ENCODE peak calls at places on chromosome 9, in nine cellular contexts. One of them, this sample, is unnamed.
A peak's percentile ranks its signal among the peaks of the same experiment; 100 is the strongest.

GRCh38 chr9:132943677-132944293 is 631 bp downstream of the TSC1 start:
- DNase-seq in tibial artery: no peak
- DNase-seq in CD4-positive, alpha-beta T cell: no peak
- DNase-seq in GM12865: peak; percentile 24
- DNase-seq in Peyer's patch: no peak
- DNase-seq in cardiac muscle cell: no peak
- DNase-seq in endothelial cell: no peak
- DNase-seq in kidney: no peak
- DNase-seq in fibroblast of lung: no peak
- DNase-seq in this sample: no peak

GRCh38 chr9:129194222-129194621 is 16.2 kb upstream of the IER5L start:
- DNase-seq in GM12865: no peak
- DNase-seq in endothelial cell: no peak
- DNase-seq in fibroblast of lung: no peak
- DNase-seq in cardiac muscle cell: no peak
- DNase-seq in kidney: no peak
- DNase-seq in Peyer's patch: no peak
- DNase-seq in CD4-positive, alpha-beta T cell: no peak
- DNase-seq in tibial artery: no peak
- DNase-seq in this sample: no peak

GRCh38 chr9:33476503-33476902 is 2.8 kb upstream of the NOL6 start:
- DNase-seq in kidney: no peak
- DNase-seq in fibroblast of lung: no peak
- DNase-seq in CD4-positive, alpha-beta T cell: no peak
- DNase-seq in Peyer's patch: no peak
- DNase-seq in GM12865: no peak
- DNase-seq in endothelial cell: no peak
- DNase-seq in cardiac muscle cell: no peak
- DNase-seq in tibial artery: no peak
- DNase-seq in this sample: no peak

GRCh38 chr9:37437616-37438015 is 15.1 kb downstream of the GRHPR start:
- DNase-seq in kidney: no peak
- DNase-seq in GM12865: no peak
- DNase-seq in fibroblast of lung: no peak
- DNase-seq in Peyer's patch: no peak
- DNase-seq in endothelial cell: no peak
- DNase-seq in cardiac muscle cell: no peak
- DNase-seq in CD4-positive, alpha-beta T cell: no peak
- DNase-seq in tibial artery: no peak
- DNase-seq in this sample: no peak

GRCh38 chr9:110030632-110031031 is 177.3 kb downstream of the C9orf152 start:
- DNase-seq in endothelial cell: no peak
- DNase-seq in GM12865: no peak
- DNase-seq in tibial artery: no peak
- DNase-seq in kidney: no peak
- DNase-seq in cardiac muscle cell: peak; percentile 43
- DNase-seq in CD4-positive, alpha-beta T cell: no peak
- DNase-seq in Peyer's patch: no peak
- DNase-seq in fibroblast of lung: peak; percentile 25
- DNase-seq in this sample: no peak

GRCh38 chr9:101485873-101486692 is 47.6 kb upstream of the RNF20 start:
- DNase-seq in GM12865: no peak
- DNase-seq in Peyer's patch: peak; percentile 64
- DNase-seq in endothelial cell: peak; percentile 47
- DNase-seq in CD4-positive, alpha-beta T cell: no peak
- DNase-seq in kidney: peak; percentile 76
- DNase-seq in fibroblast of lung: peak; percentile 45
- DNase-seq in cardiac muscle cell: peak; percentile 9
- DNase-seq in tibial artery: peak; percentile 69
- DNase-seq in this sample: no peak

GRCh38 chr9:36748322-36748899 is 175.7 kb downstream of the MELK start:
- DNase-seq in cardiac muscle cell: peak; percentile 75
- DNase-seq in kidney: no peak
- DNase-seq in Peyer's patch: no peak
- DNase-seq in tibial artery: no peak
- DNase-seq in endothelial cell: peak; percentile 82
- DNase-seq in fibroblast of lung: peak; percentile 47
- DNase-seq in GM12865: peak; percentile 38
- DNase-seq in CD4-positive, alpha-beta T cell: no peak
- DNase-seq in this sample: no peak

GRCh38 chr9:26750126-26750525 is 142.5 kb downstream of the CAAP1 start:
- DNase-seq in tibial artery: no peak
- DNase-seq in GM12865: no peak
- DNase-seq in fibroblast of lung: no peak
- DNase-seq in Peyer's patch: no peak
- DNase-seq in CD4-positive, alpha-beta T cell: no peak
- DNase-seq in kidney: no peak
- DNase-seq in endothelial cell: no peak
- DNase-seq in cardiac muscle cell: no peak
- DNase-seq in this sample: no peak

GRCh38 chr9:36140086-36141084 is 3.9 kb downstream of the GLIPR2 start:
- DNase-seq in Peyer's patch: no peak
- DNase-seq in cardiac muscle cell: no peak
- DNase-seq in GM12865: no peak
- DNase-seq in fibroblast of lung: no peak
- DNase-seq in CD4-positive, alpha-beta T cell: no peak
- DNase-seq in endothelial cell: no peak
- DNase-seq in tibial artery: no peak
- DNase-seq in kidney: no peak
- DNase-seq in this sample: no peak

GRCh38 chr9:35679766-35680330 is 6.1 kb downstream of the CA9 start:
- DNase-seq in fibroblast of lung: no peak
- DNase-seq in Peyer's patch: no peak
- DNase-seq in cardiac muscle cell: no peak
- DNase-seq in CD4-positive, alpha-beta T cell: no peak
- DNase-seq in GM12865: no peak
- DNase-seq in kidney: peak; percentile 29
- DNase-seq in endothelial cell: no peak
- DNase-seq in tibial artery: peak; percentile 73
- DNase-seq in this sample: no peak

GRCh38 chr9:132288371-132288770 is 66.4 kb downstream of the SETX start:
- DNase-seq in kidney: no peak
- DNase-seq in tibial artery: no peak
- DNase-seq in cardiac muscle cell: peak; percentile 41
- DNase-seq in CD4-positive, alpha-beta T cell: no peak
- DNase-seq in endothelial cell: no peak
- DNase-seq in Peyer's patch: no peak
- DNase-seq in fibroblast of lung: peak; percentile 65
- DNase-seq in GM12865: no peak
- DNase-seq in this sample: no peak

GRCh38 chr9:6443661-6444060 is 30.7 kb downstream of the UHRF2 start:
- DNase-seq in kidney: no peak
- DNase-seq in endothelial cell: no peak
- DNase-seq in tibial artery: no peak
- DNase-seq in GM12865: no peak
- DNase-seq in fibroblast of lung: no peak
- DNase-seq in Peyer's patch: no peak
- DNase-seq in cardiac muscle cell: no peak
- DNase-seq in CD4-positive, alpha-beta T cell: no peak
- DNase-seq in this sample: no peak

GRCh38 chr9:326667-327066 is 112.0 kb downstream of the DOCK8 start:
- DNase-seq in tibial artery: no peak
- DNase-seq in cardiac muscle cell: no peak
- DNase-seq in endothelial cell: no peak
- DNase-seq in fibroblast of lung: no peak
- DNase-seq in CD4-positive, alpha-beta T cell: no peak
- DNase-seq in GM12865: no peak
- DNase-seq in Peyer's patch: no peak
- DNase-seq in kidney: no peak
- DNase-seq in this sample: no peak
- TF ChIP-seq CTCF in tibial artery: no peak
- TF ChIP-seq CTCF in cardiac muscle cell: no peak
- TF ChIP-seq CTCF in endothelial cell: no peak
- TF ChIP-seq CTCF in fibroblast of lung: no peak
- TF ChIP-seq CTCF in CD4-positive, alpha-beta T cell: no peak
- TF ChIP-seq CTCF in GM12865: no peak
- TF ChIP-seq CTCF in Peyer's patch: no peak
- TF ChIP-seq CTCF in kidney: no peak
- TF ChIP-seq CTCF in this sample: no peak

GRCh38 chr9:23630488-23630887 is 195.6 kb downstream of the ELAVL2 start:
- DNase-seq in cardiac muscle cell: no peak
- DNase-seq in tibial artery: no peak
- DNase-seq in fibroblast of lung: no peak
- DNase-seq in endothelial cell: no peak
- DNase-seq in CD4-positive, alpha-beta T cell: no peak
- DNase-seq in kidney: no peak
- DNase-seq in GM12865: no peak
- DNase-seq in Peyer's patch: no peak
- DNase-seq in this sample: no peak

GRCh38 chr9:23638837-23639426 is 187.1 kb downstream of the ELAVL2 start:
- DNase-seq in kidney: no peak
- DNase-seq in CD4-positive, alpha-beta T cell: no peak
- DNase-seq in fibroblast of lung: no peak
- DNase-seq in tibial artery: no peak
- DNase-seq in GM12865: no peak
- DNase-seq in cardiac muscle cell: no peak
- DNase-seq in endothelial cell: no peak
- DNase-seq in Peyer's patch: no peak
- DNase-seq in this sample: no peak

GRCh38 chr9:23638011-23638410 is 188.0 kb downstream of the ELAVL2 start:
- DNase-seq in endothelial cell: no peak
- DNase-seq in fibroblast of lung: no peak
- DNase-seq in CD4-positive, alpha-beta T cell: no peak
- DNase-seq in cardiac muscle cell: no peak
- DNase-seq in tibial artery: no peak
- DNase-seq in Peyer's patch: no peak
- DNase-seq in kidney: no peak
- DNase-seq in GM12865: no peak
- DNase-seq in this sample: no peak

GRCh38 chr9:23635276-23635675 is 190.8 kb downstream of the ELAVL2 start:
- DNase-seq in endothelial cell: no peak
- DNase-seq in fibroblast of lung: no peak
- DNase-seq in CD4-positive, alpha-beta T cell: no peak
- DNase-seq in Peyer's patch: no peak
- DNase-seq in cardiac muscle cell: no peak
- DNase-seq in GM12865: no peak
- DNase-seq in tibial artery: no peak
- DNase-seq in kidney: no peak
- DNase-seq in this sample: no peak

GRCh38 chr9:23636199-23636598 is 189.8 kb downstream of the ELAVL2 start:
- DNase-seq in tibial artery: no peak
- DNase-seq in GM12865: no peak
- DNase-seq in cardiac muscle cell: no peak
- DNase-seq in endothelial cell: no peak
- DNase-seq in CD4-positive, alpha-beta T cell: no peak
- DNase-seq in kidney: no peak
- DNase-seq in fibroblast of lung: no peak
- DNase-seq in Peyer's patch: no peak
- DNase-seq in this sample: no peak
- TF ChIP-seq CTCF in tibial artery: no peak
- TF ChIP-seq CTCF in GM12865: no peak
- TF ChIP-seq CTCF in cardiac muscle cell: no peak
- TF ChIP-seq CTCF in endothelial cell: no peak
- TF ChIP-seq CTCF in CD4-positive, alpha-beta T cell: no peak
- TF ChIP-seq CTCF in kidney: no peak
- TF ChIP-seq CTCF in fibroblast of lung: no peak
- TF ChIP-seq CTCF in Peyer's patch: no peak
- TF ChIP-seq CTCF in this sample: no peak

DNA sequence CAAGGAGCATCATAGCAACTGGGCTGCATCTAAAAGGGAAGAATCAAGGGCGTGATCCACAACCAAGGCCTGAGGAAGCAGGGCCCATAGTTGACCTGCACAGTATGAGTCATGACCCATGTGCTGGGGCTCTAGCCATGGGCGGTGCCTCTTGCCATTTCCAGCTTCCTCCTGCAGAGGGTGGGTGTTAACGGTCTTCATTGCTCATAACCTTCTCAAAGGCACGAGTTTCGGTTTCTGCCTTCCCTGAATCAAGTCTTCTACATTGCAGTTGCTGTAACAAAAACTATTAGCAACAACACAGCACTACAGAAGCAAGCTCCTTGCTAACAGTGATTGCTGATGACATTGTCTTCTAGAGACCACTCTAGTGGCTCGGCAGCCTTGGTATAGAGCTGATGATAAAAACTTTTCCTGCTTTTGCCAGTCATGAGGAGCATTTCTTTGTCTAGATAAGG is 66.9 kb downstream of the CTSL start:
- DNase-seq in endothelial cell: no peak
- DNase-seq in kidney: peak; percentile 76
- DNase-seq in Peyer's patch: peak; percentile 71
- DNase-seq in CD4-positive, alpha-beta T cell: no peak
- DNase-seq in tibial artery: peak; percentile 89
- DNase-seq in cardiac muscle cell: peak; percentile 92
- DNase-seq in fibroblast of lung: peak; percentile 94
- DNase-seq in GM12865: peak; percentile 86
- DNase-seq in this sample: no peak
- TF ChIP-seq CTCF in endothelial cell: no peak
- TF ChIP-seq CTCF in kidney: no peak
- TF ChIP-seq CTCF in Peyer's patch: peak; percentile 7
- TF ChIP-seq CTCF in CD4-positive, alpha-beta T cell: no peak
- TF ChIP-seq CTCF in tibial artery: no peak
- TF ChIP-seq CTCF in cardiac muscle cell: peak; percentile 38
- TF ChIP-seq CTCF in fibroblast of lung: peak; percentile 50
- TF ChIP-seq CTCF in GM12865: no peak
- TF ChIP-seq CTCF in this sample: no peak

GRCh38 chr9:90523953-90524352 is 118.7 kb downstream of the DIRAS2 start:
- DNase-seq in kidney: no peak
- DNase-seq in cardiac muscle cell: no peak
- DNase-seq in Peyer's patch: no peak
- DNase-seq in endothelial cell: no peak
- DNase-seq in tibial artery: no peak
- DNase-seq in CD4-positive, alpha-beta T cell: no peak
- DNase-seq in fibroblast of lung: no peak
- DNase-seq in GM12865: no peak
- DNase-seq in this sample: no peak

GRCh38 chr9:90526386-90526785 is 116.2 kb downstream of the DIRAS2 start:
- DNase-seq in tibial artery: no peak
- DNase-seq in endothelial cell: no peak
- DNase-seq in CD4-positive, alpha-beta T cell: no peak
- DNase-seq in Peyer's patch: no peak
- DNase-seq in fibroblast of lung: no peak
- DNase-seq in kidney: no peak
- DNase-seq in GM12865: no peak
- DNase-seq in cardiac muscle cell: no peak
- DNase-seq in this sample: no peak
- TF ChIP-seq CTCF in tibial artery: no peak
- TF ChIP-seq CTCF in endothelial cell: no peak
- TF ChIP-seq CTCF in CD4-positive, alpha-beta T cell: no peak
- TF ChIP-seq CTCF in Peyer's patch: no peak
- TF ChIP-seq CTCF in fibroblast of lung: no peak
- TF ChIP-seq CTCF in kidney: no peak
- TF ChIP-seq CTCF in GM12865: no peak
- TF ChIP-seq CTCF in cardiac muscle cell: no peak
- TF ChIP-seq CTCF in this sample: no peak

This sample was measured in LNCaP clone FGC.